ENCODE peak calls at places on chromosome 6, in ten cellular contexts. One of them, this sample, is unnamed.

GRCh38 chr6:159100011-159100788 is 55.4 kb upstream of the TAGAP start:
- DNase-seq in MCF 10A: no peak
- DNase-seq in PC-9: no peak
- DNase-seq in nephron progenitor cell: no peak
- DNase-seq in GM20000: no peak
- DNase-seq in WTC11: no peak
- DNase-seq in upper lobe of left lung: no peak
- DNase-seq in mucosa of descending colon: no peak
- DNase-seq in GM23338: no peak
- DNase-seq in activated CD8-positive, alpha-beta T cell treated with anti-CD3 and anti-CD28 coated beads for 36 hours: peak
- DNase-seq in this sample: no peak

GRCh38 chr6:99216959-99217358 is 132.5 kb downstream of the FAXC start:
- DNase-seq in MCF 10A: no peak
- DNase-seq in PC-9: no peak
- DNase-seq in nephron progenitor cell: no peak
- DNase-seq in GM20000: no peak
- DNase-seq in WTC11: peak
- DNase-seq in upper lobe of left lung: no peak
- DNase-seq in mucosa of descending colon: no peak
- DNase-seq in GM23338: peak
- DNase-seq in activated CD8-positive, alpha-beta T cell treated with anti-CD3 and anti-CD28 coated beads for 36 hours: no peak
- DNase-seq in this sample: no peak

GRCh38 chr6:138275976-138276375 is 57.7 kb upstream of the PBOV1 start:
- DNase-seq in MCF 10A: no peak
- DNase-seq in PC-9: no peak
- DNase-seq in nephron progenitor cell: no peak
- DNase-seq in GM20000: no peak
- DNase-seq in WTC11: no peak
- DNase-seq in upper lobe of left lung: no peak
- DNase-seq in mucosa of descending colon: no peak
- DNase-seq in GM23338: peak
- DNase-seq in activated CD8-positive, alpha-beta T cell treated with anti-CD3 and anti-CD28 coated beads for 36 hours: no peak
- DNase-seq in this sample: no peak

GRCh38 chr6:145736854-145737181 is 1.5 kb upstream of the EPM2A start:
- DNase-seq in MCF 10A: no peak
- DNase-seq in PC-9: no peak
- DNase-seq in nephron progenitor cell: no peak
- DNase-seq in GM20000: no peak
- DNase-seq in WTC11: no peak
- DNase-seq in upper lobe of left lung: no peak
- DNase-seq in mucosa of descending colon: no peak
- DNase-seq in GM23338: no peak
- DNase-seq in activated CD8-positive, alpha-beta T cell treated with anti-CD3 and anti-CD28 coated beads for 36 hours: peak
- DNase-seq in this sample: no peak

GRCh38 chr6:6515691-6516607 is 72.6 kb upstream of the LY86 start:
- DNase-seq in MCF 10A: no peak
- DNase-seq in PC-9: no peak
- DNase-seq in nephron progenitor cell: no peak
- DNase-seq in GM20000: peak
- DNase-seq in WTC11: no peak
- DNase-seq in upper lobe of left lung: no peak
- DNase-seq in mucosa of descending colon: no peak
- DNase-seq in GM23338: no peak
- DNase-seq in activated CD8-positive, alpha-beta T cell treated with anti-CD3 and anti-CD28 coated beads for 36 hours: peak
- DNase-seq in this sample: no peak

GRCh38 chr6:56314683-56315523 is 67.5 kb upstream of the COL21A1 start:
- DNase-seq in MCF 10A: peak
- DNase-seq in PC-9: peak
- DNase-seq in nephron progenitor cell: peak
- DNase-seq in GM20000: peak
- DNase-seq in WTC11: peak
- DNase-seq in upper lobe of left lung: no peak
- DNase-seq in mucosa of descending colon: no peak
- DNase-seq in GM23338: peak
- DNase-seq in activated CD8-positive, alpha-beta T cell treated with anti-CD3 and anti-CD28 coated beads for 36 hours: peak
- DNase-seq in this sample: peak

GRCh38 chr6:24191346-24191745 is 65.3 kb downstream of the NRSN1 start:
- DNase-seq in MCF 10A: no peak
- DNase-seq in PC-9: no peak
- DNase-seq in nephron progenitor cell: no peak
- DNase-seq in GM20000: no peak
- DNase-seq in WTC11: no peak
- DNase-seq in upper lobe of left lung: no peak
- DNase-seq in mucosa of descending colon: no peak
- DNase-seq in GM23338: no peak
- DNase-seq in activated CD8-positive, alpha-beta T cell treated with anti-CD3 and anti-CD28 coated beads for 36 hours: no peak
- DNase-seq in this sample: no peak

GRCh38 chr6:114142256-114142655 is 171.3 kb upstream of the HDAC2 start:
- DNase-seq in MCF 10A: peak
- DNase-seq in PC-9: no peak
- DNase-seq in nephron progenitor cell: no peak
- DNase-seq in GM20000: no peak
- DNase-seq in WTC11: no peak
- DNase-seq in upper lobe of left lung: no peak
- DNase-seq in mucosa of descending colon: no peak
- DNase-seq in GM23338: no peak
- DNase-seq in activated CD8-positive, alpha-beta T cell treated with anti-CD3 and anti-CD28 coated beads for 36 hours: no peak
- DNase-seq in this sample: no peak

GRCh38 chr6:137415127-137415833 is 78.9 kb downstream of the OLIG3 start:
- DNase-seq in MCF 10A: peak
- DNase-seq in PC-9: peak
- DNase-seq in nephron progenitor cell: peak
- DNase-seq in GM20000: peak
- DNase-seq in WTC11: peak
- DNase-seq in upper lobe of left lung: peak
- DNase-seq in mucosa of descending colon: no peak
- DNase-seq in GM23338: peak
- DNase-seq in activated CD8-positive, alpha-beta T cell treated with anti-CD3 and anti-CD28 coated beads for 36 hours: peak
- DNase-seq in this sample: peak

GRCh38 chr6:71579902-71580301 is 291.3 kb downstream of the OGFRL1 start:
- DNase-seq in MCF 10A: no peak
- DNase-seq in PC-9: no peak
- DNase-seq in nephron progenitor cell: no peak
- DNase-seq in GM20000: no peak
- DNase-seq in WTC11: no peak
- DNase-seq in upper lobe of left lung: no peak
- DNase-seq in mucosa of descending colon: no peak
- DNase-seq in GM23338: no peak
- DNase-seq in activated CD8-positive, alpha-beta T cell treated with anti-CD3 and anti-CD28 coated beads for 36 hours: no peak
- DNase-seq in this sample: no peak

GRCh38 chr6:37048851-37049734 is 43.6 kb downstream of the FGD2 start:
- DNase-seq in MCF 10A: peak
- DNase-seq in PC-9: peak
- DNase-seq in nephron progenitor cell: no peak
- DNase-seq in GM20000: peak
- DNase-seq in WTC11: no peak
- DNase-seq in upper lobe of left lung: no peak
- DNase-seq in mucosa of descending colon: peak
- DNase-seq in GM23338: no peak
- DNase-seq in activated CD8-positive, alpha-beta T cell treated with anti-CD3 and anti-CD28 coated beads for 36 hours: peak
- DNase-seq in this sample: no peak

GRCh38 chr6:56755040-56755439 is 112.4 kb upstream of the DST start:
- DNase-seq in MCF 10A: no peak
- DNase-seq in PC-9: no peak
- DNase-seq in nephron progenitor cell: no peak
- DNase-seq in GM20000: no peak
- DNase-seq in WTC11: no peak
- DNase-seq in upper lobe of left lung: no peak
- DNase-seq in mucosa of descending colon: no peak
- DNase-seq in GM23338: no peak
- DNase-seq in activated CD8-positive, alpha-beta T cell treated with anti-CD3 and anti-CD28 coated beads for 36 hours: no peak
- DNase-seq in this sample: no peak

GRCh38 chr6:168371185-168371584 is 51.6 kb upstream of the DACT2 start:
- DNase-seq in MCF 10A: no peak
- DNase-seq in PC-9: no peak
- DNase-seq in nephron progenitor cell: no peak
- DNase-seq in GM20000: no peak
- DNase-seq in WTC11: no peak
- DNase-seq in upper lobe of left lung: no peak
- DNase-seq in mucosa of descending colon: peak
- DNase-seq in GM23338: no peak
- DNase-seq in activated CD8-positive, alpha-beta T cell treated with anti-CD3 and anti-CD28 coated beads for 36 hours: no peak
- DNase-seq in this sample: no peak

GRCh38 chr6:168371635-168371988 is 52.0 kb upstream of the DACT2 start:
- DNase-seq in MCF 10A: no peak
- DNase-seq in PC-9: no peak
- DNase-seq in nephron progenitor cell: no peak
- DNase-seq in GM20000: no peak
- DNase-seq in WTC11: no peak
- DNase-seq in upper lobe of left lung: no peak
- DNase-seq in mucosa of descending colon: no peak
- DNase-seq in GM23338: no peak
- DNase-seq in activated CD8-positive, alpha-beta T cell treated with anti-CD3 and anti-CD28 coated beads for 36 hours: no peak
- DNase-seq in this sample: no peak

GRCh38 chr6:168368971-168369370 is 49.4 kb upstream of the DACT2 start:
- DNase-seq in MCF 10A: no peak
- DNase-seq in PC-9: no peak
- DNase-seq in nephron progenitor cell: no peak
- DNase-seq in GM20000: no peak
- DNase-seq in WTC11: no peak
- DNase-seq in upper lobe of left lung: peak
- DNase-seq in mucosa of descending colon: peak
- DNase-seq in GM23338: no peak
- DNase-seq in activated CD8-positive, alpha-beta T cell treated with anti-CD3 and anti-CD28 coated beads for 36 hours: no peak
- DNase-seq in this sample: no peak

GRCh38 chr6:168369776-168370175 is 50.2 kb upstream of the DACT2 start:
- DNase-seq in MCF 10A: no peak
- DNase-seq in PC-9: no peak
- DNase-seq in nephron progenitor cell: no peak
- DNase-seq in GM20000: no peak
- DNase-seq in WTC11: no peak
- DNase-seq in upper lobe of left lung: peak
- DNase-seq in mucosa of descending colon: peak
- DNase-seq in GM23338: no peak
- DNase-seq in activated CD8-positive, alpha-beta T cell treated with anti-CD3 and anti-CD28 coated beads for 36 hours: no peak
- DNase-seq in this sample: no peak

DNA sequence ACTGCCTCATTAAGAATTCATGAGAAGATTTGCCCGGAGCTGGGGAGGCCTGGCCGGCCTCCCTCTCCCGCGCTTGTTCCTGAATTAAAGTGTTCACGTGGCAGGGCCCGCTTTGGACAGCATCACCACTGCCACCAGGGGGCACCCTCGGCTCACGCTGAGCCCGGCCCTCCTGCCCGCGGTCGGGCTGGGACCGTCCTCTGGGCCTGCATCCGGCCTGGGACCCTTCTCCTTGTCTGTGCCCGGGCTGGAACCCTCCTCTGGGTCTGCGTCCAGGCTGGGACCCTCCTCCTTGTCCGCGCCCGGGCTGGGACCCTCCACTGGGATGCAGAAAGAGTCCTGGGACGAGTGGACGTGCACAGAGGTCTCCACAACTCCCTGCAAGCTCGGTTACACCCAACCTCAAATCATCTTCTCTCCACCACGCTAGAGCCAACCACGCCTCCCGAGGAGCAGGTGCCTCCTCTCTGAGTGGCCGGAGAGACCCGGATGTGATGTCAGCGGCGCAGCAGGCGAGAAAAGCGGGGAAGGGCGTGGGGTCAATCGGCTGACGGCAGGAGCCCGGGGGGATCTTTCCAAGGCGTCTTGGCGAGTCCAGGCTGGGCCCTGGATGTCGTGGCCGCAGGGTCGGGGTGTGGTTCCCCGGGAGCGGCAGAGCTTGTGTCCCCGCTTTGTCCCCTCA is 50.9 kb upstream of the DACT2 start:
- DNase-seq in MCF 10A: peak
- DNase-seq in PC-9: peak
- DNase-seq in nephron progenitor cell: peak
- DNase-seq in GM20000: peak
- DNase-seq in WTC11: peak
- DNase-seq in upper lobe of left lung: peak
- DNase-seq in mucosa of descending colon: peak
- DNase-seq in GM23338: peak
- DNase-seq in activated CD8-positive, alpha-beta T cell treated with anti-CD3 and anti-CD28 coated beads for 36 hours: peak
- DNase-seq in this sample: peak
- TF ChIP-seq CTCF in MCF 10A: peak
- TF ChIP-seq CTCF in PC-9: peak
- TF ChIP-seq CTCF in nephron progenitor cell: peak
- TF ChIP-seq CTCF in GM20000: peak
- TF ChIP-seq CTCF in WTC11: peak
- TF ChIP-seq CTCF in upper lobe of left lung: peak
- TF ChIP-seq CTCF in mucosa of descending colon: peak
- TF ChIP-seq CTCF in GM23338: peak
- TF ChIP-seq CTCF in activated CD8-positive, alpha-beta T cell treated with anti-CD3 and anti-CD28 coated beads for 36 hours: peak
- TF ChIP-seq CTCF in this sample: peak

GRCh38 chr6:41073203-41073967 is 611 bp downstream of the NFYA start:
- DNase-seq in MCF 10A: peak
- DNase-seq in PC-9: peak
- DNase-seq in nephron progenitor cell: peak
- DNase-seq in GM20000: peak
- DNase-seq in WTC11: peak
- DNase-seq in upper lobe of left lung: peak
- DNase-seq in mucosa of descending colon: peak
- DNase-seq in GM23338: peak
- DNase-seq in activated CD8-positive, alpha-beta T cell treated with anti-CD3 and anti-CD28 coated beads for 36 hours: peak
- DNase-seq in this sample: peak
- TF ChIP-seq CTCF in MCF 10A: peak
- TF ChIP-seq CTCF in PC-9: no peak
- TF ChIP-seq CTCF in nephron progenitor cell: peak
- TF ChIP-seq CTCF in GM20000: no peak
- TF ChIP-seq CTCF in WTC11: peak
- TF ChIP-seq CTCF in upper lobe of left lung: peak
- TF ChIP-seq CTCF in mucosa of descending colon: no peak
- TF ChIP-seq CTCF in GM23338: peak
- TF ChIP-seq CTCF in activated CD8-positive, alpha-beta T cell treated with anti-CD3 and anti-CD28 coated beads for 36 hours: peak
- TF ChIP-seq CTCF in this sample: peak

GRCh38 chr6:88725111-88725711 is 238.2 kb downstream of the RNGTT start:
- DNase-seq in MCF 10A: no peak
- DNase-seq in PC-9: no peak
- DNase-seq in nephron progenitor cell: peak
- DNase-seq in GM20000: peak
- DNase-seq in WTC11: peak
- DNase-seq in upper lobe of left lung: peak
- DNase-seq in mucosa of descending colon: no peak
- DNase-seq in GM23338: peak
- DNase-seq in activated CD8-positive, alpha-beta T cell treated with anti-CD3 and anti-CD28 coated beads for 36 hours: peak
- DNase-seq in this sample: peak
- TF ChIP-seq CTCF in MCF 10A: no peak
- TF ChIP-seq CTCF in PC-9: no peak
- TF ChIP-seq CTCF in nephron progenitor cell: peak
- TF ChIP-seq CTCF in GM20000: no peak
- TF ChIP-seq CTCF in WTC11: peak
- TF ChIP-seq CTCF in upper lobe of left lung: no peak
- TF ChIP-seq CTCF in mucosa of descending colon: no peak
- TF ChIP-seq CTCF in GM23338: peak
- TF ChIP-seq CTCF in activated CD8-positive, alpha-beta T cell treated with anti-CD3 and anti-CD28 coated beads for 36 hours: no peak
- TF ChIP-seq CTCF in this sample: peak

DNA sequence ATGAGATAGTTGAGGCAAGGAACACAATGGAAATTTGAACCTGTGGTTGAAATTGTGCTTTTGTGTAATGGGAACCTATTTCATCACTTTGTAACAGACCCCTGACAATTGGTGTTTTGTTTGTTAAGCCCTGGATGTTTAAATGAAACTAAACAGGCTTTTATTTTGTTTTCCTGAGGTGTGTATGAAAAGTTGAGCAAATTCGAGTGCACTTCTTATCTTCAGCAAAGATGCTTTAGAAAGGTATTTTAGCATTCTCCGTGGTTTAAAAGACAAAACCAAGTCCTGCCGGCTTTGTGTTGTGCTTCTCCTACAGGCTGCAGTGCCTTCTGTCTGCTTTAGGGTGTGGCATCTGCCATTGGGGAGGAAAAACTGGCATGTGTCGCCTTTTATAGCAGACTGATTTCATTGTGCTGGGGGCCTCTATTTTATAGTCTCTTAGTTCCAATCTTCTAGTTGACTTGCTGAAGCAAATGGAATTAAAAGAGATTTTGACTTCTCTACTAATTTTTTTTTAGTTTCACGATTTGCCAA is 2.2 kb upstream of the ARID1B start:
- DNase-seq in MCF 10A: peak
- DNase-seq in PC-9: no peak
- DNase-seq in nephron progenitor cell: no peak
- DNase-seq in GM20000: no peak
- DNase-seq in WTC11: no peak
- DNase-seq in upper lobe of left lung: no peak
- DNase-seq in mucosa of descending colon: no peak
- DNase-seq in GM23338: peak
- DNase-seq in activated CD8-positive, alpha-beta T cell treated with anti-CD3 and anti-CD28 coated beads for 36 hours: no peak
- DNase-seq in this sample: no peak
- TF ChIP-seq CTCF in MCF 10A: no peak
- TF ChIP-seq CTCF in PC-9: no peak
- TF ChIP-seq CTCF in nephron progenitor cell: no peak
- TF ChIP-seq CTCF in GM20000: no peak
- TF ChIP-seq CTCF in WTC11: no peak
- TF ChIP-seq CTCF in upper lobe of left lung: no peak
- TF ChIP-seq CTCF in mucosa of descending colon: no peak
- TF ChIP-seq CTCF in GM23338: peak
- TF ChIP-seq CTCF in activated CD8-positive, alpha-beta T cell treated with anti-CD3 and anti-CD28 coated beads for 36 hours: no peak
- TF ChIP-seq CTCF in this sample: no peak